ENCODE peak calls at places on chromosomes 5 and 9, in four cellular contexts. V, S, X and M are unnamed samples.

GRCh38 chr5:83015676-83016075 is 61.5 kb downstream of the TMEM167A start:
- DNase-seq in V (no peak), S (no peak), X (no peak), M (no peak)

GRCh38 chr9:90054810-90055209 is 450.0 kb downstream of the GADD45G start:
- DNase-seq in V (no peak), S (no peak), X (no peak), M (peak; percentile 36)

GRCh38 chr9:129036923-129037766 is 719 bp downstream of the MIGA2 start:
- DNase-seq in V (no peak), S (no peak), X (no peak), M (no peak)

GRCh38 chr9:34492051-34492450 is 30.7 kb downstream of the ENHO start:
- DNase-seq in V (no peak), S (no peak), X (no peak), M (no peak)

GRCh38 chr5:67010684-67011409 is 185.8 kb downstream of the CD180 start:
- DNase-seq in V (no peak), S (no peak), X (no peak), M (no peak)

GRCh38 chr9:108412755-108413154 is 443.0 kb downstream of the ACTL7B start:
- DNase-seq in V (peak; percentile 31), S (no peak), X (no peak), M (no peak)

GRCh38 chr9:81370096-81370495 is 319.3 kb downstream of the TLE1 start:
- DNase-seq in V (no peak), S (no peak), X (no peak), M (no peak)

GRCh38 chr9:112233769-112234168 is 58.7 kb upstream of the SUSD1 start:
- DNase-seq in V (no peak), S (no peak), X (no peak), M (no peak)

GRCh38 chr9:4640027-4640426 is 22.1 kb upstream of the PLPP6 start:
- DNase-seq in V (peak; percentile 52), S (peak; percentile 33), X (peak; percentile 35), M (no peak)

GRCh38 chr9:137302176-137303030 is at the start of gene NRARP:
- DNase-seq in V (peak; percentile 97), S (peak; percentile 99), X (peak; percentile 87), M (peak; percentile 93)

GRCh38 chr5:178870411-178870810 is 10.7 kb downstream of the ZNF354B start:
- DNase-seq in V (no peak), S (no peak), X (no peak), M (peak; percentile 57)

GRCh38 chr5:122421379-122422081 is 109.5 kb downstream of the SNCAIP start:
- DNase-seq in V (no peak), S (peak; percentile 25), X (no peak), M (no peak)

GRCh38 chr5:27087820-27088219 is 49.4 kb upstream of the CDH9 start:
- DNase-seq in V (no peak), S (no peak), X (no peak), M (no peak)

GRCh38 chr9:126397056-126397455 is 70.4 kb downstream of the MVB12B start:
- DNase-seq in V (no peak), S (peak; percentile 30), X (peak; percentile 43), M (no peak)

GRCh38 chr5:67214036-67214435 is 17.4 kb upstream of the CD180 start:
- DNase-seq in V (no peak), S (no peak), X (no peak), M (peak; percentile 44)

GRCh38 chr5:10034008-10034407 is 215.7 kb downstream of the ATPSCKMT start:
- DNase-seq in V (no peak), S (no peak), X (no peak), M (no peak)

GRCh38 chr9:127714916-127715442 is 484 bp downstream of the PTRH1 start:
- DNase-seq in V (peak; percentile 33), S (peak; percentile 58), X (no peak), M (no peak)

GRCh38 chr5:166677891-166678290 is 1613.6 kb upstream of the WWC1 start:
- DNase-seq in V (no peak), S (no peak), X (no peak), M (no peak)

GRCh38 chr5:66710557-66710956 is 114.4 kb downstream of the MAST4 start:
- DNase-seq in V (no peak), S (no peak), X (no peak), M (no peak)

GRCh38 chr9:92970467-92970923 is 23.2 kb downstream of the FGD3 start:
- DNase-seq in V (no peak), S (no peak), X (no peak), M (peak; percentile 64)

GRCh38 chr9:133532937-133533668 is 1.4 kb upstream of the ADAMTSL2 start:
- DNase-seq in V (peak; percentile 89), S (peak; percentile 86), X (peak; percentile 44), M (no peak)

GRCh38 chr5:54905942-54906537 is 79.4 kb downstream of the ESM1 start:
- DNase-seq in V (peak; percentile 74), S (no peak), X (peak; percentile 64), M (no peak)

GRCh38 chr5:82147860-82148573 is 130.1 kb downstream of the RPS23 start:
- DNase-seq in V (no peak), S (no peak), X (no peak), M (no peak)

GRCh38 chr5:1445895-1446601 is 808 bp upstream of the SLC6A3 start:
- DNase-seq in V (no peak), S (no peak), X (no peak), M (no peak)

GRCh38 chr5:88089757-88090390 is 178.8 kb downstream of the TMEM161B start:
- DNase-seq in V (peak; percentile 8), S (no peak), X (no peak), M (no peak)

GRCh38 chr5:82104872-82105271 is 133.0 kb downstream of the ATG10 start:
- DNase-seq in V (no peak), S (no peak), X (no peak), M (no peak)

GRCh38 chr5:173172166-173172565 is 27.8 kb downstream of the BNIP1 start:
- DNase-seq in V (no peak), S (no peak), X (no peak), M (no peak)

GRCh38 chr9:95667789-95668188 is 151.0 kb upstream of the PTCH1 start:
- DNase-seq in V (no peak), S (no peak), X (no peak), M (no peak)

GRCh38 chr5:181060924-181061323 is 20.9 kb downstream of the BTNL9 start:
- DNase-seq in V (no peak), S (no peak), X (no peak), M (no peak)

GRCh38 chr5:42840279-42840678 is 28.6 kb upstream of the SELENOP start:
- DNase-seq in V (no peak), S (no peak), X (no peak), M (no peak)

GRCh38 chr5:110040178-110040577 is 350.5 kb downstream of the MAN2A1 start:
- DNase-seq in V (no peak), S (no peak), X (no peak), M (no peak)